ENCODE peak calls at places on chromosome 16, in nine cellular contexts. E is BJ, H is amniotic stem cell, R is left ventricle myocardium superior, A is hypothalamus, P is HepG2, V is iris pigment epithelial cell, O is AG09319, S is heart left ventricle. G is an unnamed sample.

GRCh38 chr16:72722552-72722951 is 325.4 kb downstream of the ZFHX3 start:
- DNase-seq in E (no peak), H (no peak), R (no peak), A (no peak), P (no peak), V (no peak), O (no peak), S (no peak), G (no peak)

GRCh38 chr16:4338125-4338582 is 13.0 kb downstream of the PAM16 start:
- DNase-seq in E (no peak), H (no peak), R (no peak), A (no peak), P (no peak), V (no peak), O (no peak), S (no peak), G (no peak)

GRCh38 chr16:72991211-72991610 is 56.7 kb downstream of the ZFHX3 start:
- DNase-seq in E (no peak), H (no peak), R (no peak), A (no peak), P (no peak), V (no peak), O (no peak), S (no peak), G (no peak)

GRCh38 chr16:10878644-10879498 is 1.9 kb downstream of the CIITA start:
- DNase-seq in E (no peak), H (no peak), R (peak; percentile 66), A (no peak), P (no peak), V (peak; percentile 38), O (no peak), S (peak; percentile 45), G (no peak)

GRCh38 chr16:81175325-81175891 is 63.1 kb upstream of the BCO1 start:
- DNase-seq in E (peak; percentile 17), H (peak; percentile 39), R (no peak), A (no peak), P (peak; percentile 85), V (peak; percentile 81), O (peak; percentile 5), S (no peak), G (no peak)

GRCh38 chr16:27503662-27504061 is 46.1 kb downstream of the GTF3C1 start:
- DNase-seq in E (peak; percentile 4), H (no peak), R (no peak), A (no peak), P (no peak), V (no peak), O (no peak), S (no peak), G (no peak)

GRCh38 chr16:49997721-49998251 is 27.2 kb upstream of the CNEP1R1 start:
- DNase-seq in E (no peak), H (no peak), R (no peak), A (no peak), P (no peak), V (no peak), O (no peak), S (no peak), G (no peak)

GRCh38 chr16:15509593-15510520 is 75.5 kb downstream of the BMERB1 start:
- DNase-seq in E (no peak), H (no peak), R (no peak), A (no peak), P (no peak), V (peak; percentile 27), O (peak; percentile 10), S (no peak), G (no peak)

GRCh38 chr16:74716355-74716754 is 15.7 kb upstream of the MLKL start:
- DNase-seq in E (no peak), H (no peak), R (no peak), A (no peak), P (no peak), V (no peak), O (no peak), S (no peak), G (no peak)

GRCh38 chr16:70157477-70158260 is 15.9 kb upstream of the CLEC18C start:
- DNase-seq in E (no peak), H (no peak), R (no peak), A (no peak), P (peak; percentile 98), V (no peak), O (no peak), S (no peak), G (no peak)

GRCh38 chr16:79792952-79793351 is 192.4 kb upstream of the MAF start:
- DNase-seq in E (no peak), H (no peak), R (no peak), A (no peak), P (no peak), V (no peak), O (no peak), S (no peak), G (no peak)

GRCh38 chr16:3534126-3534525 is 33.3 kb downstream of the CLUAP1 start:
- DNase-seq in E (no peak), H (no peak), R (no peak), A (no peak), P (no peak), V (no peak), O (no peak), S (no peak), G (no peak)

GRCh38 chr16:10671729-10672128 is 23.0 kb downstream of the TEKT5 start:
- DNase-seq in E (no peak), H (no peak), R (no peak), A (no peak), P (no peak), V (no peak), O (no peak), S (no peak), G (no peak)

GRCh38 chr16:49575352-49576172 is 202.0 kb downstream of the C16orf78 start:
- DNase-seq in E (no peak), H (no peak), R (peak; percentile 52), A (peak; percentile 37), P (no peak), V (no peak), O (no peak), S (peak; percentile 41), G (no peak)

GRCh38 chr16:58444265-58444664 is 52.0 kb downstream of the GINS3 start:
- DNase-seq in E (no peak), H (no peak), R (no peak), A (no peak), P (no peak), V (no peak), O (no peak), S (no peak), G (no peak)

GRCh38 chr16:72474511-72475123 is 302.7 kb upstream of the PMFBP1 start:
- DNase-seq in E (peak; percentile 61), H (peak; percentile 53), R (no peak), A (no peak), P (peak; percentile 61), V (peak; percentile 96), O (no peak), S (no peak), G (no peak)

GRCh38 chr16:75097941-75098897 is 18.4 kb downstream of the LDHD start:
- DNase-seq in E (no peak), H (no peak), R (no peak), A (peak; percentile 42), P (no peak), V (no peak), O (no peak), S (no peak), G (no peak)

GRCh38 chr16:2715519-2715918 is 4.5 kb downstream of the PRSS27 start:
- DNase-seq in E (no peak), H (no peak), R (peak; percentile 82), A (peak; percentile 29), P (no peak), V (peak; percentile 34), O (no peak), S (peak; percentile 73), G (no peak)

GRCh38 chr16:78675312-78675711 is 575.9 kb downstream of the WWOX start:
- DNase-seq in E (peak; percentile 62), H (no peak), R (no peak), A (no peak), P (peak; percentile 7), V (no peak), O (no peak), S (no peak), G (no peak)

GRCh38 chr16:1275791-1276579 is 20.1 kb downstream of the TPSD1 start:
- DNase-seq in E (no peak), H (no peak), R (no peak), A (no peak), P (no peak), V (no peak), O (no peak), S (no peak), G (no peak)

GRCh38 chr16:65315004-65315398 is 193.1 kb upstream of the CDH11 start:
- DNase-seq in E (no peak), H (no peak), R (peak; percentile 82), A (no peak), P (no peak), V (no peak), O (no peak), S (peak; percentile 65), G (no peak)

GRCh38 chr16:2088192-2088631 is 40.4 kb downstream of the TSC2 start:
- DNase-seq in E (no peak), H (no peak), R (no peak), A (no peak), P (no peak), V (no peak), O (no peak), S (no peak), G (no peak)

GRCh38 chr16:50102046-50102756 is 36.4 kb downstream of the HEATR3 start:
- DNase-seq in E (peak; percentile 38), H (no peak), R (no peak), A (no peak), P (no peak), V (peak; percentile 89), O (no peak), S (no peak), G (no peak)

GRCh38 chr16:27572711-27573110 is 22.8 kb downstream of the KATNIP start:
- DNase-seq in E (no peak), H (no peak), R (peak; percentile 44), A (no peak), P (no peak), V (no peak), O (no peak), S (no peak), G (no peak)

GRCh38 chr16:65531475-65531874 is 409.6 kb upstream of the CDH11 start:
- DNase-seq in E (no peak), H (no peak), R (no peak), A (no peak), P (no peak), V (no peak), O (no peak), S (no peak), G (no peak)

GRCh38 chr16:68079616-68080344 is 5.4 kb upstream of the NFATC3 start:
- DNase-seq in E (no peak), H (no peak), R (peak; percentile 86), A (peak; percentile 19), P (peak; percentile 97), V (peak; percentile 45), O (no peak), S (peak; percentile 87), G (no peak)

GRCh38 chr16:85563515-85564276 is 49.4 kb upstream of the GSE1 start:
- DNase-seq in E (no peak), H (no peak), R (peak; percentile 81), A (no peak), P (peak; percentile 78), V (peak; percentile 45), O (no peak), S (peak; percentile 75), G (no peak)

GRCh38 chr16:52547001-52547833 is at the start of gene TOX3:
- DNase-seq in E (no peak), H (no peak), R (no peak), A (no peak), P (no peak), V (no peak), O (no peak), S (no peak), G (no peak)